ENCODE peak calls at places on chromosomes 4 and X, in seven cellular contexts. Q is GM23338; O is tibial nerve; L is CD8-positive, alpha-beta memory T cell; T is neuronal stem cell; D is cardiac muscle cell; B is upper lobe of right lung. A is an unnamed sample.
A peak's percentile ranks its signal among the peaks of the same experiment; 100 is the strongest.

GRCh38 chrX:103818844-103819243 is 13.2 kb downstream of the RAB9B start:
- DNase-seq in Q (no peak), O (no peak), L (no peak), T (no peak), D (no peak), B (no peak), A (no peak)

GRCh38 chr4:38620025-38620424 is 44.0 kb upstream of the KLF3 start:
- DNase-seq in Q (no peak), O (no peak), L (no peak), T (no peak), D (no peak), B (no peak), A (no peak)

GRCh38 chr4:168021666-168022065 is 70.7 kb upstream of the ANXA10 start:
- DNase-seq in Q (no peak), O (no peak), L (no peak), T (no peak), D (no peak), B (no peak), A (no peak)

GRCh38 chrX:99603076-99603814 is 806.8 kb downstream of the PCDH19 start:
- DNase-seq in Q (peak; percentile 32), O (no peak), L (no peak), T (no peak), D (no peak), B (no peak), A (no peak)

GRCh38 chr4:76939184-76939583 is 10.4 kb upstream of the SEPTIN11 start:
- DNase-seq in Q (no peak), O (no peak), L (no peak), T (no peak), D (no peak), B (no peak), A (no peak)

GRCh38 chr4:77010841-77011354 is 61.3 kb downstream of the SEPTIN11 start:
- DNase-seq in Q (no peak), O (no peak), L (no peak), T (no peak), D (no peak), B (no peak), A (no peak)

GRCh38 chr4:140296335-140296753 is 77.1 kb upstream of the SCOC start:
- DNase-seq in Q (no peak), O (peak; percentile 77), L (no peak), T (no peak), D (no peak), B (no peak), A (no peak)

GRCh38 chrX:3713937-3714434 is 537 bp upstream of the PRKX start:
- DNase-seq in Q (peak; percentile 41), O (no peak), L (no peak), T (no peak), D (no peak), B (no peak), A (no peak)

GRCh38 chr4:143381171-143382118 is 44.8 kb downstream of the GAB1 start:
- DNase-seq in Q (peak; percentile 31), O (peak; percentile 73), L (no peak), T (no peak), D (peak; percentile 63), B (no peak), A (peak; percentile 63)

GRCh38 chrX:115559672-115560071 is 1.3 kb upstream of the PLS3 start:
- DNase-seq in Q (no peak), O (no peak), L (no peak), T (no peak), D (no peak), B (no peak), A (no peak)

GRCh38 chrX:29890004-29890403 is 325.4 kb upstream of the MAGEB2 start:
- DNase-seq in Q (no peak), O (no peak), L (no peak), T (no peak), D (no peak), B (no peak), A (no peak)

GRCh38 chr4:7469023-7469422 is 34.3 kb upstream of the PSAPL1 start:
- DNase-seq in Q (no peak), O (no peak), L (no peak), T (no peak), D (no peak), B (no peak), A (no peak)

GRCh38 chr4:8247047-8247930 is 22.3 kb upstream of the HTRA3 start:
- DNase-seq in Q (no peak), O (peak; percentile 36), L (no peak), T (no peak), D (no peak), B (peak; percentile 81), A (no peak)

GRCh38 chr4:141459020-141459419 is 177.4 kb upstream of the IL15 start:
- DNase-seq in Q (no peak), O (no peak), L (no peak), T (no peak), D (no peak), B (no peak), A (no peak)

GRCh38 chrX:14003028-14003427 is 26.7 kb downstream of the GEMIN8 start:
- DNase-seq in Q (no peak), O (no peak), L (no peak), T (no peak), D (no peak), B (no peak), A (no peak)

GRCh38 chrX:9352683-9353430 is 112.0 kb upstream of the TBL1X start:
- DNase-seq in Q (no peak), O (no peak), L (peak; percentile 54), T (no peak), D (no peak), B (no peak), A (no peak)

GRCh38 chr4:173506780-173507211 is 23.2 kb downstream of the HAND2 start:
- DNase-seq in Q (peak; percentile 44), O (no peak), L (no peak), T (no peak), D (no peak), B (no peak), A (no peak)

GRCh38 chr4:73600917-73601316 is 19.3 kb downstream of the RASSF6 start:
- DNase-seq in Q (no peak), O (no peak), L (no peak), T (no peak), D (no peak), B (no peak), A (no peak)

GRCh38 chr4:73606465-73606974 is 13.7 kb downstream of the RASSF6 start:
- DNase-seq in Q (no peak), O (no peak), L (no peak), T (no peak), D (no peak), B (no peak), A (no peak)

GRCh38 chr4:73599182-73599581 is 21.1 kb downstream of the RASSF6 start:
- DNase-seq in Q (peak; percentile 72), O (peak; percentile 12), L (no peak), T (no peak), D (no peak), B (no peak), A (no peak)

GRCh38 chr4:73603854-73604584 is 16.2 kb downstream of the RASSF6 start:
- DNase-seq in Q (no peak), O (no peak), L (no peak), T (no peak), D (no peak), B (no peak), A (no peak)

DNA sequence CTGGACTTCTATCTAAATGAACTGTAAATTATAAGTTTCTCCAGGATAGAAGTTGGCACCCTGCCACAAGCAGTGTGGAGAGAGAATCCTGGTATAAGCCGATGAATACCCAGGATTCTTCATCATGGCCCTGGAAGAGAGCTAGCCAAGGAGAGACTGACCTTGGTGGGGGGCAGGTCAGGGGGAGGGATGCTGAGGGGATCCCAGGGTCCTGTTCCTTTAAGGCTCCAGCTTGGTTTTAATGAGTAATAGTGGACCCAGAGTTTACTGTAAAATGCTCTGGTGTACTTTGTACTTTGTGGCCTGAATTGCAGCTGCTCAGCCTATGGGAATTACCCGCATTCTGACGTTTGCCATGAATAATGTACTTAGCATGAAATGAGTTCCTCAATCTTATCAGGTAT is 16.9 kb downstream of the RASSF6 start:
- DNase-seq in Q (no peak), O (no peak), L (no peak), T (no peak), D (no peak), B (no peak), A (no peak)
- H3K4me3 ChIP-seq in Q (no peak overlapping the region), O (no peak overlapping the region), L (no peak overlapping the region), T (no peak overlapping the region), D (no peak overlapping the region), B (no peak overlapping the region), A (no peak overlapping the region)

GRCh38 chr4:109206610-109207009 is 95.8 kb downstream of the COL25A1 start:
- DNase-seq in Q (no peak), O (no peak), L (no peak), T (no peak), D (no peak), B (no peak), A (no peak)

GRCh38 chr4:109209647-109210046 is 92.8 kb downstream of the COL25A1 start:
- DNase-seq in Q (no peak), O (no peak), L (no peak), T (no peak), D (no peak), B (no peak), A (no peak)

GRCh38 chr4:109199585-109199984 is 102.9 kb downstream of the COL25A1 start:
- DNase-seq in Q (no peak), O (no peak), L (no peak), T (no peak), D (no peak), B (no peak), A (no peak)

GRCh38 chr4:109207060-109207459 is 95.4 kb downstream of the COL25A1 start:
- DNase-seq in Q (no peak), O (no peak), L (no peak), T (no peak), D (no peak), B (no peak), A (no peak)

GRCh38 chr4:109205186-109205585 is 97.3 kb downstream of the COL25A1 start:
- DNase-seq in Q (no peak), O (no peak), L (no peak), T (no peak), D (no peak), B (no peak), A (no peak)
- H3K27me3 ChIP-seq in Q (no peaks in the 10 kb centered on the region), O (no peaks in the 10 kb centered on the region), L (no peaks in the 10 kb centered on the region), T (no peaks in the 10 kb centered on the region), D (no peaks in the 10 kb centered on the region), B (no peaks in the 10 kb centered on the region), A (no peaks in the 10 kb centered on the region)

GRCh38 chr4:124515591-124515990 is 196.9 kb downstream of the ANKRD50 start:
- DNase-seq in Q (peak; percentile 25), O (no peak), L (no peak), T (no peak), D (no peak), B (no peak), A (no peak)
- H3K4me3 ChIP-seq in Q (no peak overlapping the region), O (no peak overlapping the region), L (no peak overlapping the region), T (no peak overlapping the region), D (no peak overlapping the region), B (no peak overlapping the region), A (no peak overlapping the region)

DNA sequence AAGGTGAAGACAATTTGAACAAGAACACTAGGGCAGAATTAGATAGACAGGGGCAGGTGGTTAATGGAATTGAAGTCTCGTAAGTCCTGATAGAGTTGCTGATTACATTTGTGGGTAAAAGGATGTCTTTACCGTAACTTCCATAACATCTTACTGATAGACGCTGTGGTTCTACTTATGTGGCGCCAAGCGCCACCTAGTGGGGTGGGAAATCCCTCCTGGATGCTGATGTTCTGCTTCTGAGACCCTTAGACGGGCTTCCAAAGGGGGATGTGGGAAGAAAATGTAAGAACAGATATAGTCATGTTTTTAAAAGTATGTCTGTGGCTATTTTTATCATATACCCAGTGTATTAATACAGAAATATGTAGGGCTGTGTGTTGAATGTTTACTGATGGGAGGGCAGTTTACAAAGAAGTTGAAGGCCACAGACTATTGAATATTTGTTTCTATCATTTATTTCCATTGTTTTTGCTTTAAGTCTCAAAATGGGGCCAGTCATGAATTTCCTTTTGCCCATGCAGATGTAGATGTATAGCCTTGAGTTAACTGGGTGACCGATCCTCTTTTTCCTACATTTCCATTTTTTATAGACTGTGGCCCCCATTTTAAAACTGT is 12.2 kb upstream of the TLR8 start:
- DNase-seq in Q (peak; percentile 38), O (no peak), L (peak; percentile 51), T (no peak), D (peak; percentile 28), B (no peak), A (peak; percentile 12)
- H3K27me3 ChIP-seq in Q (no peaks in the 10 kb centered on the region), O (no peaks in the 10 kb centered on the region), L (no peaks in the 10 kb centered on the region), T (no peaks in the 10 kb centered on the region), D (no peaks in the 10 kb centered on the region), B (no peaks in the 10 kb centered on the region), A (no peaks in the 10 kb centered on the region)